ENCODE peak calls at places on chromosomes 3 and 15, in nine cellular contexts. N, E, O, J, W, S, I, P and Q are unnamed samples.

GRCh38 chr3:48614044-48614443 is 4.6 kb upstream of the UQCRC1 start:
- DNase-seq in I (no peak), S (no peak), N (no peak), J (no peak), P (no peak), W (no peak), E (no peak), O (no peak), Q (no peak)

GRCh38 chr3:195757827-195758226 is 37.0 kb downstream of the MUC20 start:
- DNase-seq in J (no peak), W (no peak), E (no peak), P (no peak), S (no peak), I (no peak), N (no peak), O (no peak), Q (no peak)

GRCh38 chr3:14152233-14152962 is 26.0 kb downstream of the XPC start:
- DNase-seq in N (no peak), J (peak; percentile 52), E (no peak), P (no peak), O (no peak), I (no peak), S (no peak), W (no peak), Q (no peak)

GRCh38 chr3:16247282-16248058 is 17.3 kb downstream of the DPH3 start:
- DNase-seq in J (peak; percentile 95), E (peak; percentile 85), N (peak; percentile 75), O (peak; percentile 79), S (peak; percentile 78), W (peak; percentile 66), P (peak; percentile 74), I (peak; percentile 92), Q (peak; percentile 28)

GRCh38 chr3:132209860-132210259 is 107.3 kb upstream of the ACP3 start:
- DNase-seq in E (no peak), I (no peak), P (no peak), W (no peak), N (no peak), S (no peak), O (no peak), J (no peak), Q (no peak)

GRCh38 chr3:148227534-148227933 is 470.2 kb upstream of the AGTR1 start:
- DNase-seq in N (no peak), W (no peak), J (no peak), O (no peak), I (no peak), S (no peak), P (no peak), E (no peak), Q (no peak)

GRCh38 chr3:171306631-171307030 is 153.6 kb downstream of the TNIK start:
- DNase-seq in E (peak; percentile 30), J (peak; percentile 56), P (peak; percentile 62), W (no peak), S (peak; percentile 55), O (no peak), N (peak; percentile 77), I (peak; percentile 53), Q (no peak)

GRCh38 chr3:157631468-157631867 is 128.3 kb upstream of the VEPH1 start:
- DNase-seq in E (no peak), I (no peak), P (no peak), W (no peak), J (no peak), S (no peak), N (no peak), O (no peak), Q (no peak)

GRCh38 chr3:190534386-190534785 is 20.5 kb downstream of the IL1RAP start:
- DNase-seq in O (no peak), P (no peak), I (no peak), N (no peak), W (no peak), J (no peak), E (no peak), S (no peak), Q (no peak)

GRCh38 chr15:60865507-60865906 is 363.6 kb downstream of the RORA start:
- DNase-seq in I (no peak), W (no peak), E (no peak), J (peak; percentile 62), S (no peak), N (no peak), O (no peak), P (no peak), Q (no peak)

GRCh38 chr15:90059208-90059985 is 42.9 kb downstream of the IDH2 start:
- DNase-seq in O (peak; percentile 91), W (no peak), S (peak; percentile 56), E (peak; percentile 73), J (peak; percentile 81), P (peak; percentile 59), I (peak; percentile 39), N (peak; percentile 79), Q (peak; percentile 54)

GRCh38 chr3:52793702-52794611 is 639 bp upstream of the ITIH3 start:
- DNase-seq in J (no peak), E (no peak), S (no peak), N (no peak), P (no peak), I (no peak), W (no peak), O (no peak), Q (no peak)

GRCh38 chr3:48507256-48508061 is 3.5 kb upstream of the SHISA5 start:
- DNase-seq in O (peak; percentile 78), E (peak; percentile 76), I (peak; percentile 11), J (peak; percentile 82), S (peak; percentile 62), W (peak; percentile 87), N (peak; percentile 45), P (peak; percentile 73), Q (no peak)

GRCh38 chr3:61334783-61335182 is 83.5 kb upstream of the FHIT start:
- DNase-seq in E (no peak), N (no peak), I (no peak), S (no peak), W (no peak), J (no peak), P (no peak), O (no peak), Q (no peak)

GRCh38 chr15:41832875-41833274 is 5.0 kb downstream of the JMJD7 start:
- DNase-seq in S (no peak), J (no peak), E (peak; percentile 48), N (no peak), O (no peak), W (no peak), P (peak; percentile 70), I (no peak), Q (no peak)

GRCh38 chr15:23565395-23566069 is at the start of gene MKRN3:
- DNase-seq in N (no peak), J (no peak), O (no peak), E (no peak), W (peak; percentile 87), I (no peak), P (no peak), S (peak; percentile 24), Q (no peak)

GRCh38 chr3:150146891-150147761 is 176.4 kb upstream of the PFN2 start:
- DNase-seq in W (no peak), J (no peak), O (no peak), S (peak; percentile 91), E (no peak), P (no peak), I (no peak), N (no peak), Q (no peak)

GRCh38 chr3:41997702-41998551 is 36.0 kb upstream of the ULK4 start:
- DNase-seq in S (no peak), J (no peak), W (no peak), I (no peak), E (no peak), N (no peak), O (no peak), P (no peak), Q (no peak)

GRCh38 chr15:62503451-62503850 is 338.4 kb upstream of the C2CD4B start:
- DNase-seq in E (no peak), J (peak; percentile 65), N (peak; percentile 41), P (no peak), S (no peak), W (no peak), I (peak; percentile 32), O (no peak), Q (no peak)
- TF ChIP-seq POLR2A in E (no peak), J (no peak), N (no peak), P (no peak), S (no peak), W (no peak), I (no peak), O (no peak), Q (no peak)

GRCh38 chr3:76321615-76322014 is 536.3 kb upstream of the ZNF717 start:
- DNase-seq in I (no peak), O (no peak), W (no peak), J (no peak), S (no peak), N (no peak), E (no peak), P (no peak), Q (no peak)
- H3K4me3 ChIP-seq in I (no peak overlapping the region), O (no peak overlapping the region), W (no peak overlapping the region), J (no peak overlapping the region), S (no peak overlapping the region), N (no peak overlapping the region), E (no peak overlapping the region), P (no peak overlapping the region), Q (no peak overlapping the region)

GRCh38 chr3:151306168-151306810 is 10.3 kb downstream of the GPR87 start:
- DNase-seq in N (no peak), W (no peak), E (no peak), S (no peak), O (no peak), J (no peak), P (no peak), I (no peak), Q (no peak)
- H3K27me3 ChIP-seq in N (no peaks in the 10 kb centered on the region), W (no peaks in the 10 kb centered on the region), E (no peaks in the 10 kb centered on the region), S (no peaks in the 10 kb centered on the region), O (no peaks in the 10 kb centered on the region), J (no peaks in the 10 kb centered on the region), P (no peaks in the 10 kb centered on the region), I (no peaks in the 10 kb centered on the region), Q (no peaks in the 10 kb centered on the region)

GRCh38 chr3:39143051-39143885 is 10.1 kb downstream of the CSRNP1 start:
- DNase-seq in S (peak; percentile 80), I (no peak), E (no peak), J (peak; percentile 65), O (no peak), N (no peak), P (no peak), W (no peak), Q (no peak)

GRCh38 chr3:39140341-39140971 is 12.9 kb downstream of the CSRNP1 start:
- DNase-seq in S (no peak), I (no peak), W (no peak), J (peak; percentile 52), O (no peak), N (no peak), E (no peak), P (no peak), Q (no peak)

GRCh38 chr3:39141211-39141995 is 12.0 kb downstream of the CSRNP1 start:
- DNase-seq in O (peak; percentile 28), P (peak; percentile 93), S (peak; percentile 52), I (no peak), E (peak; percentile 91), N (no peak), W (no peak), J (peak; percentile 80), Q (no peak)

GRCh38 chr3:39144095-39144747 is 9.2 kb downstream of the CSRNP1 start:
- DNase-seq in S (no peak), J (peak; percentile 72), W (no peak), O (no peak), E (no peak), I (no peak), P (no peak), N (no peak), Q (no peak)

GRCh38 chr3:39142067-39142466 is 11.3 kb downstream of the CSRNP1 start:
- DNase-seq in P (peak; percentile 64), W (no peak), J (peak; percentile 68), N (no peak), O (no peak), E (peak; percentile 51), S (peak; percentile 57), I (no peak), Q (no peak)
- TF ChIP-seq POLR2A in P (no peak), W (no peak), J (no peak), N (no peak), O (peak; percentile 48), E (no peak), S (no peak), I (no peak), Q (no peak)